ENCODE peak calls at places on chromosomes 16 and 17, in nine cellular contexts. Z is activated CD8-positive, alpha-beta T cell treated with anti-CD3 and anti-CD28 coated beads for 36 hours; H is anterior cingulate cortex; K is EL; Y is stomach; U is effector CD4-positive, alpha-beta T cell; A is hepatic stellate cell; L is fibroblast of the conjunctiva; I is transverse colon. R is an unnamed sample.
A peak's percentile ranks its signal among the peaks of the same experiment; 100 is the strongest.

GRCh38 chr17:79046501-79047280 is 22.7 kb downstream of the C1QTNF1 start:
- DNase-seq in Y (no peak), Z (no peak), A (no peak), H (no peak), U (no peak), L (peak; percentile 59), I (no peak), K (no peak), R (no peak)

GRCh38 chr17:81034779-81035388 is at the start of gene BAIAP2:
- DNase-seq in Y (peak; percentile 98), U (peak; percentile 98), L (peak; percentile 90), A (peak; percentile 100), H (peak; percentile 91), I (peak; percentile 97), Z (peak; percentile 97), K (peak; percentile 93), R (peak; percentile 48)

GRCh38 chr16:3147757-3148104 is 12.9 kb downstream of the ZNF213 start:
- DNase-seq in Y (no peak), Z (no peak), A (no peak), H (no peak), I (no peak), K (no peak), L (no peak), U (no peak), R (no peak)

GRCh38 chr17:10652984-10653680 is 4.0 kb downstream of the MYH3 start:
- DNase-seq in U (no peak), H (no peak), A (no peak), K (no peak), Z (peak; percentile 62), L (no peak), I (no peak), Y (no peak), R (no peak)

GRCh38 chr17:37179893-37180292 is 195.9 kb upstream of the C17orf78 start:
- DNase-seq in I (no peak), H (no peak), Y (no peak), A (peak; percentile 9), L (peak; percentile 17), K (peak; percentile 79), U (no peak), Z (no peak), R (no peak)

GRCh38 chr16:65426484-65426883 is 304.6 kb upstream of the CDH11 start:
- DNase-seq in Y (no peak), L (no peak), I (no peak), Z (no peak), K (no peak), H (no peak), A (no peak), U (no peak), R (no peak)

GRCh38 chr17:48997827-48998556 is 807 bp downstream of the IGF2BP1 start:
- DNase-seq in K (no peak), A (peak; percentile 47), Z (no peak), L (no peak), U (no peak), I (no peak), Y (no peak), H (no peak), R (no peak)

GRCh38 chr17:30092886-30093285 is 23.7 kb upstream of the NSRP1 start:
- DNase-seq in L (no peak), K (no peak), H (no peak), Z (no peak), A (no peak), Y (no peak), U (no peak), I (no peak), R (no peak)

GRCh38 chr17:81923302-81924260 is 4.0 kb downstream of the MAFG start:
- DNase-seq in Z (no peak), Y (peak; percentile 85), L (peak; percentile 48), A (peak; percentile 88), U (no peak), I (peak; percentile 86), K (peak; percentile 74), H (no peak), R (no peak)

GRCh38 chr16:2199621-2200139 is 3.3 kb upstream of the CASKIN1 start:
- DNase-seq in A (no peak), K (no peak), Y (no peak), I (no peak), U (no peak), H (no peak), L (no peak), Z (no peak), R (no peak)

GRCh38 chr17:78279360-78279990 is 48.0 kb downstream of the TMEM235 start:
- DNase-seq in K (no peak), Z (no peak), I (no peak), L (no peak), H (no peak), Y (no peak), A (no peak), U (no peak), R (no peak)

GRCh38 chr16:88356124-88356726 is 26.5 kb upstream of the ZNF469 start:
- DNase-seq in K (no peak), A (no peak), Z (no peak), L (no peak), Y (no peak), H (no peak), U (no peak), I (no peak), R (no peak)

GRCh38 chr16:82187829-82188228 is 17.8 kb upstream of the MPHOSPH6 start:
- DNase-seq in U (no peak), H (no peak), I (no peak), L (no peak), A (no peak), K (no peak), Y (no peak), Z (peak; percentile 33), R (no peak)

GRCh38 chr17:72984145-72984924 is 108.2 kb downstream of the SLC39A11 start:
- DNase-seq in Z (no peak), Y (no peak), K (peak; percentile 86), U (no peak), A (peak; percentile 73), I (no peak), H (no peak), L (no peak), R (peak; percentile 41)

GRCh38 chr17:44105483-44105882 is 18.0 kb downstream of the HDAC5 start:
- DNase-seq in L (no peak), Y (no peak), U (no peak), A (no peak), K (no peak), I (no peak), H (no peak), Z (no peak), R (no peak)

GRCh38 chr17:81519284-81520020 is 6.9 kb upstream of the ACTG1 start:
- DNase-seq in L (no peak), Z (peak; percentile 78), H (no peak), A (no peak), Y (peak; percentile 81), U (peak; percentile 66), K (no peak), I (peak; percentile 87), R (no peak)

GRCh38 chr17:15934866-15935265 is 10.1 kb upstream of the ADORA2B start:
- DNase-seq in H (no peak), U (no peak), Y (no peak), I (no peak), L (no peak), K (no peak), A (no peak), Z (no peak), R (no peak)

GRCh38 chr16:11980167-11980844 is 3.8 kb downstream of the SNX29 start:
- DNase-seq in I (no peak), A (no peak), Z (no peak), K (no peak), L (no peak), U (no peak), H (no peak), Y (no peak), R (no peak)

GRCh38 chr17:57243171-57243622 is 13.1 kb upstream of the MSI2 start:
- DNase-seq in U (peak; percentile 71), A (peak; percentile 70), I (peak; percentile 79), L (peak; percentile 33), H (no peak), Y (peak; percentile 73), Z (peak; percentile 82), K (peak; percentile 68), R (peak; percentile 20)

GRCh38 chr17:9261059-9262029 is 240.0 kb downstream of the NTN1 start:
- DNase-seq in U (no peak), L (no peak), A (no peak), H (no peak), K (no peak), Z (no peak), I (no peak), Y (no peak), R (no peak)

GRCh38 chr17:70137451-70138230 is 31.7 kb upstream of the KCNJ2 start:
- DNase-seq in I (peak; percentile 32), Y (no peak), U (no peak), A (peak; percentile 69), K (peak; percentile 77), Z (peak; percentile 60), H (no peak), L (peak; percentile 92), R (no peak)

GRCh38 chr17:71287246-71287828 is 833.5 kb upstream of the SOX9 start:
- DNase-seq in L (no peak), H (no peak), U (no peak), A (no peak), Z (no peak), I (peak; percentile 10), Y (no peak), K (no peak), R (no peak)

GRCh38 chr17:301681-302299 is 50.8 kb downstream of the RPH3AL start:
- DNase-seq in U (no peak), K (no peak), I (peak; percentile 48), L (no peak), Z (no peak), A (peak; percentile 72), Y (no peak), H (no peak), R (no peak)

R was measured in HS-27A.